ENCODE peak calls at places on chromosomes 6 and 20, in six cellular contexts. P is NCI-H146, Q is hypothalamus, Z is stomach, R is progenitor cell of endocrine pancreas, W is germinal center. H is an unnamed sample.

GRCh38 chr6:13725570-13725969 is 13.9 kb upstream of the RANBP9 start:
- DNase-seq in P (no peak), Q (no peak), Z (peak), R (no peak), W (no peak), H (no peak)

GRCh38 chr6:42969934-42970333 is 9.0 kb downstream of the PEX6 start:
- DNase-seq in P (no peak), Q (no peak), Z (no peak), R (no peak), W (no peak), H (no peak)

GRCh38 chr6:38185752-38186151 is 366.2 kb downstream of the ZFAND3 start:
- DNase-seq in P (no peak), Q (no peak), Z (no peak), R (no peak), W (no peak), H (no peak)

GRCh38 chr6:26484161-26484560 is 15.9 kb upstream of the BTN1A1 start:
- DNase-seq in P (no peak), Q (no peak), Z (no peak), R (no peak), W (no peak), H (no peak)

GRCh38 chr6:143449731-143450452 is 603 bp downstream of the ADAT2 start:
- DNase-seq in P (peak), Q (no peak), Z (no peak), R (peak), W (peak), H (peak)

GRCh38 chr6:154520280-154520679 is 9.8 kb upstream of the CNKSR3 start:
- DNase-seq in P (no peak), Q (no peak), Z (no peak), R (no peak), W (no peak), H (no peak)

GRCh38 chr6:122789862-122790739 is 1.0 kb downstream of the SMPDL3A start:
- DNase-seq in P (peak), Q (peak), Z (no peak), R (no peak), W (peak), H (peak)

GRCh38 chr20:40677343-40677924 is 11.6 kb downstream of the MAFB start:
- DNase-seq in P (no peak), Q (no peak), Z (no peak), R (no peak), W (no peak), H (no peak)

GRCh38 chr20:10927936-10928860 is 254.4 kb upstream of the JAG1 start:
- DNase-seq in P (no peak), Q (no peak), Z (no peak), R (no peak), W (no peak), H (peak)

GRCh38 chr6:106870069-106870468 is 104.5 kb downstream of the CD24 start:
- DNase-seq in P (no peak), Q (no peak), Z (no peak), R (no peak), W (no peak), H (peak)

GRCh38 chr6:140203611-140204553 is 829.4 kb upstream of the CITED2 start:
- DNase-seq in P (no peak), Q (no peak), Z (no peak), R (no peak), W (no peak), H (peak)

GRCh38 chr20:54172532-54172855 is 1.3 kb downstream of the CYP24A1 start:
- DNase-seq in P (no peak), Q (no peak), Z (no peak), R (no peak), W (no peak), H (no peak)

GRCh38 chr20:45917790-45918141 is 5.8 kb upstream of the PLTP start:
- DNase-seq in P (no peak), Q (no peak), Z (no peak), R (no peak), W (no peak), H (peak)

GRCh38 chr20:7772376-7772775 is 167.9 kb downstream of the HAO1 start:
- DNase-seq in P (peak), Q (no peak), Z (no peak), R (no peak), W (no peak), H (peak)

GRCh38 chr20:50728981-50729874 is 2.2 kb upstream of the PARD6B start:
- DNase-seq in P (peak), Q (no peak), Z (peak), R (no peak), W (no peak), H (peak)

GRCh38 chr20:10558635-10559187 is 115.1 kb downstream of the JAG1 start:
- DNase-seq in P (no peak), Q (no peak), Z (no peak), R (no peak), W (no peak), H (peak)

GRCh38 chr6:17505062-17505476 is 95.0 kb upstream of the FAM8A1 start:
- DNase-seq in P (no peak), Q (no peak), Z (no peak), R (no peak), W (no peak), H (no peak)

H was measured in fibroblast of villous mesenchyme.